ENCODE peak calls at places on chromosomes 12 and 14, in ten cellular contexts. O is fibroblast of the aortic adventitia, N is ascending aorta, B is mesothelial cell of epicardium, H is AG10803, I is mammary epithelial cell, M is cardiac muscle cell, D is GM20000, T is PC-3, Z is suprapubic skin. E is an unnamed sample.

GRCh38 chr14:79659995-79660975 is 551.0 kb downstream of the DIO2 start:
- DNase-seq in O (no peak), H (no peak), N (no peak), I (no peak), Z (no peak), M (no peak), B (no peak), T (no peak), D (no peak), E (no peak)

GRCh38 chr12:12265571-12266388 is 1.1 kb downstream of the LRP6 start:
- DNase-seq in T (peak), B (no peak), H (peak), M (peak), O (peak), Z (no peak), D (peak), N (no peak), I (peak), E (no peak)

GRCh38 chr12:114006482-114007425 is 40.6 kb upstream of the RBM19 start:
- DNase-seq in N (no peak), T (no peak), D (no peak), I (no peak), H (no peak), Z (no peak), O (no peak), M (no peak), B (no peak), E (no peak)

GRCh38 chr12:131830335-131831020 is 2.3 kb downstream of the MMP17 start:
- DNase-seq in H (peak), M (peak), I (peak), O (peak), Z (peak), B (peak), T (peak), N (peak), D (peak), E (peak)

GRCh38 chr12:19846561-19846960 is 407.3 kb downstream of the AEBP2 start:
- DNase-seq in I (peak), B (no peak), O (peak), D (no peak), N (no peak), T (peak), Z (no peak), M (peak), H (peak), E (no peak)

GRCh38 chr12:50598321-50598862 is 93.6 kb downstream of the DIP2B start:
- DNase-seq in H (peak), N (no peak), O (peak), I (no peak), B (no peak), Z (no peak), D (peak), M (peak), T (no peak), E (no peak)

GRCh38 chr14:80146941-80147340 is 64.4 kb downstream of the DIO2 start:
- DNase-seq in Z (no peak), T (peak), I (peak), N (no peak), M (no peak), H (no peak), B (no peak), O (no peak), D (no peak), E (no peak)

GRCh38 chr14:104868811-104869572 is 3.9 kb downstream of the CEP170B start:
- DNase-seq in T (no peak), M (no peak), H (no peak), O (no peak), B (no peak), D (no peak), Z (no peak), N (no peak), I (no peak), E (no peak)

GRCh38 chr14:71289536-71289935 is 382.3 kb downstream of the PCNX1 start:
- DNase-seq in B (no peak), T (peak), N (no peak), I (no peak), O (no peak), D (peak), M (no peak), Z (no peak), H (no peak), E (no peak)

GRCh38 chr14:35122696-35123387 is 490 bp downstream of the PRORP start:
- DNase-seq in M (peak), H (peak), O (peak), T (peak), B (no peak), N (peak), D (no peak), Z (no peak), I (peak), E (no peak)

DNA sequence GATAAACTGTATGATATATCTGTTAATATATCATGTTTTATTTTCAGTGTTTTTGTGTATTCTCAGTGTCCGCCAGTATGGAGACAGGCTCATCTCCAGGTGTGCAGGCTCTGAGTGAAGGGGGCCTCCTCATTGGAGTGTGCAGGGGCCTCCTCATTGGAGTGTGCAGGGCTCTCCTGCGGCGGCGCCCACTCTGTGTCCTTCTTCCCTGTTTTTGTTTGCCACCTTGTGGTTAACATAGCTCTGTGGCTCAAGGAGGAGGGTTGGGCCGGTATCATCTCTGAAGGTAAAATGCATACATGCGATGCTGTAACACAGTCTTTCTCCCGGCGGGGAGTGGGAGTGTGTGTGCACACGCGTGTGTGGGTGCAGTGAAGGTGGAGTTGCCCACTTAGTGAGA is 429.5 kb downstream of the ZFP36L1 start:
- DNase-seq in M (no peak), H (no peak), D (no peak), B (no peak), T (no peak), Z (no peak), I (no peak), N (no peak), O (no peak), E (peak)
- TF ChIP-seq CTCF in M (no peak), H (no peak), D (no peak), B (no peak), T (peak), Z (no peak), I (no peak), N (no peak), O (no peak), E (no peak)

GRCh38 chr12:64347630-64348029 is 42.9 kb downstream of the C12orf56 start:
- DNase-seq in B (no peak), I (no peak), N (no peak), D (no peak), Z (no peak), T (no peak), O (no peak), H (no peak), M (no peak), E (no peak)

GRCh38 chr12:64351265-64351664 is 39.3 kb downstream of the C12orf56 start:
- DNase-seq in Z (no peak), O (no peak), T (no peak), I (no peak), B (no peak), M (no peak), H (no peak), N (no peak), D (no peak), E (no peak)

GRCh38 chr12:64352181-64352580 is 38.4 kb downstream of the C12orf56 start:
- DNase-seq in O (no peak), D (no peak), T (no peak), B (no peak), M (no peak), I (no peak), H (no peak), N (no peak), Z (no peak), E (no peak)
- TF ChIP-seq CTCF in O (no peak), D (no peak), T (no peak), B (no peak), M (no peak), I (no peak), H (no peak), N (no peak), Z (no peak), E (no peak)

DNA sequence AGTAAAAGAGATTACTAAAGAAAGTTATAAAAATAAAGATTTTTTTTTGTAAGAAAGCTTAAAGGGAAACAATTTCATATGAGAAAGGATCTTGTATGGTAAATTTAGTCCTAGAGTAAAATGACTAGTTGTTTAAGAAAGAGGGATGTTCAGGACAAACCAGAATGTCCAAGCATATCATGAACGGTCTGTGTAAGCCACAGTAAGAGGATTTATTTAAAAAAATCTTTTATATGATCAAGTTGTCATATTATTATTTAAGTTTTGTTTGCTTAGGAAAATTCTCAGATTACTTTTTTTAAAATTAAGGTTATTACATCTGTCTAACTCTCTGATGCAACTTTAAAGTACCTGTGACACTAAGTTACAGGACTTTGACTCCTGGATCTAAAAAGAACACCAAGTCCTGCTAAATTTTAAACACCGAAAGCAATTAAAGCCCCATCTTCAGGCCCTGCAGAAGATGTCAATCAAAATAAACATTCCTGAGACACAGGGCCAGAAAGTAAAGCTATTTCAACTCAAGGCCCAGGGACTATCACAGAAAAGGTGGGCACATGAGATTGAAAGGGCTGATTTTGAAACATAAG is 17.3 kb upstream of the CCDC196 start:
- DNase-seq in Z (no peak), M (no peak), D (no peak), O (no peak), H (no peak), T (no peak), N (no peak), B (no peak), I (no peak), E (no peak)
- TF ChIP-seq CTCF in Z (no peak), M (no peak), D (no peak), O (no peak), H (no peak), T (no peak), N (no peak), B (no peak), I (no peak), E (no peak)

GRCh38 chr14:94305620-94306019 is 12.6 kb upstream of the SERPINA10 start:
- DNase-seq in O (no peak), B (no peak), Z (no peak), M (no peak), I (no peak), D (no peak), N (no peak), H (no peak), T (no peak), E (no peak)

GRCh38 chr14:94306047-94306978 is 13.2 kb upstream of the SERPINA10 start:
- DNase-seq in N (no peak), I (no peak), B (peak), D (no peak), H (no peak), Z (no peak), T (no peak), O (no peak), M (no peak), E (no peak)

GRCh38 chr14:94310248-94310647 is 12.9 kb downstream of the SERPINA6 start:
- DNase-seq in D (no peak), I (no peak), Z (no peak), H (no peak), O (no peak), T (no peak), N (no peak), M (no peak), B (no peak), E (no peak)

GRCh38 chr14:94309721-94310120 is 13.4 kb downstream of the SERPINA6 start:
- DNase-seq in I (no peak), D (no peak), Z (no peak), H (no peak), O (no peak), T (no peak), B (no peak), N (no peak), M (no peak), E (no peak)

GRCh38 chr14:94307410-94307992 is 14.4 kb upstream of the SERPINA10 start:
- DNase-seq in Z (no peak), B (no peak), M (no peak), O (no peak), H (no peak), T (peak), D (no peak), N (no peak), I (peak), E (no peak)
- TF ChIP-seq CTCF in Z (no peak), B (peak), M (no peak), O (peak), H (peak), T (peak), D (no peak), N (no peak), I (peak), E (peak)

DNA sequence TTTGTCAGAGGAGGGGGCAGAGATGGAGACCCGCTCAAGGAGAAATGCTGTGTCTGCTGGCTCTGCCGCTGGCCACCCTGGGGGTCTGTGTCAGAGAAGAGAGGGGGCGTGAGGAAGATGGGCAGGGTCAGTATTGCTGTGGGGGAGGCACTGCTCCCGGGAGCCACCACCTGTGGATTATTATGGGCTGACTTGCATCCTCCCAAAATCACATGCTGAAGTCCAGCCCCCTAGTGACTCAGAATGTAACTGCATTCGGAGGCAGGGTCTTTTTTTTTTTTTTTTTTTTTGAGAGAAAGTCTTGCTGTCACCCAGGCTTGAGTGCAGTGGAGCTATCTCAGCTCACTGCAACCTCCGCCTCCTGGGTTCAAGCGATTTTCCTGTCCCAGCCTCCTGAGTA is 12.3 kb downstream of the ABCD4 start:
- DNase-seq in D (no peak), H (no peak), M (peak), N (no peak), Z (no peak), T (peak), O (peak), I (no peak), B (no peak), E (no peak)
- TF ChIP-seq CTCF in D (no peak), H (peak), M (peak), N (no peak), Z (no peak), T (peak), O (peak), I (peak), B (peak), E (peak)

DNA sequence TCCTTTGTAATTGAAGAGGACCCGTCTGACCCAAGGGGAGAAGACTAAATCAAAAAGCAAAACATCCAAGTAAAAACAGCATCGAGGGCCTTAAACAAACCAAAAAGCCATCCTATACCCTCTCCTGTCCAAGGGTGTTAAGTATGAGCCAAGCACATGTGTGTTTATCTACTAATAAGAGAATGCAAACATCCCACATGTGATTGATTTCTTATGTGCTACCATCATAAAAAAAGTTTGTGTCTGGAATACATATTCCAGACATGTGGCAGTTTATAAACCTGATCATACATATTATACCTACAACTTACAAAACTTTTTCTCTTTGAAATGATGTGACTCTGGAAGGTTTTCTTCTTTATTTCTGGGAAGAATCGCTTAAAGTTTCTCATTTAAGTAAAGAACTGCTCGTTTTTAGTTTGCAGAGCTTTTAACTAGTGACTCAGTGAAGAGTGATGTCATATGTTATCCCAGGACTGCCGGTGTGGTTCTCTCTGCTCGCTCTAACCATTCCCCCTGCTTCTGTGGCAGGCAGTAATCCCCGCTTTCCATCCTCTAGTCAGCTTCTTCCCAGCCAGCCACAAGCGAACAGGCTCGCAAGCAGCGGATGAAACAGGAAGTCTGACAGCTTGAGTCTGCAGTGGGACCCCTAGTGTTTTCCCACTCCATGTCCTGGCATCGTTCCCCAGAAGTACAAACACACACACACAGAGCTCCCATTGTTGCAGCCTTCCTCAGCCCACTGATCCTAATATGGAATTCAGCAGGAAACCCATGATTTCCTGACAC is 431 bp upstream of the RHOJ start:
- DNase-seq in M (peak), I (peak), T (peak), B (peak), N (peak), H (peak), O (peak), Z (peak), D (no peak), E (peak)
- TF ChIP-seq CTCF in M (peak), I (peak), T (peak), B (no peak), N (no peak), H (peak), O (peak), Z (no peak), D (no peak), E (peak)

GRCh38 chr12:102542816-102543448 is 62.6 kb upstream of the IGF1 start:
- DNase-seq in I (no peak), N (no peak), Z (no peak), M (no peak), B (no peak), O (no peak), H (no peak), T (no peak), D (no peak), E (no peak)

GRCh38 chr12:102543931-102544485 is 63.6 kb upstream of the IGF1 start:
- DNase-seq in D (no peak), N (no peak), M (no peak), Z (no peak), I (no peak), O (no peak), H (no peak), B (no peak), T (no peak), E (no peak)

GRCh38 chr12:102540856-102541385 is 60.6 kb upstream of the IGF1 start:
- DNase-seq in N (no peak), B (no peak), D (no peak), I (no peak), T (no peak), O (no peak), Z (no peak), H (no peak), M (no peak), E (no peak)

GRCh38 chr12:102539651-102540553 is 59.5 kb upstream of the IGF1 start:
- DNase-seq in O (peak), H (peak), D (no peak), M (peak), B (no peak), T (no peak), N (no peak), Z (no peak), I (no peak), E (no peak)

DNA sequence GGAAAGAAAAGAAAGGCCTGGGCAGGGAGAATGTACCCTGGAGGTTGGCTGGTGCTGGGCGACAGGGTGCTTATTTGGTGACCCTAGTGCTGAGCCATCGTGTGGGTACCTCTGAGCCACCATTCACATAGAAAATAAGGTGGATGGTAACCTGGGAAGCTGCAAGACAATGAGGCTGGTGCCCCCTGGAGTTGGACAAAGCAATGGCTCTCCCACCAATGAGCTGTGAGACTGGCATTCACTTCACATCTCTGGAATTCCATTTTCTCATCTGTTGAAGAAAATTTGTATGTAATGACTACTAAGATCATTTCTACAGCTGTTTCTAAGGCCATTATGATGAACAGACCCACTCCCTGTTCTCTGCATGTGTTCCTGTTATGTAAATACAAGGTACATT is 63.1 kb upstream of the IGF1 start:
- DNase-seq in N (no peak), I (no peak), Z (no peak), M (no peak), O (no peak), B (no peak), H (peak), T (no peak), D (peak), E (no peak)
- TF ChIP-seq CTCF in N (no peak), I (no peak), Z (no peak), M (peak), O (no peak), B (no peak), H (peak), T (no peak), D (no peak), E (no peak)

E was measured in neural crest cell.